ENCODE peak calls at places on chromosome 6, in four cellular contexts. K, B, S and R are unnamed samples.

GRCh38 chr6:27290065-27290849 is 21.8 kb downstream of the POM121L2 start:
- DNase-seq in S (no peak), K (no peak), B (no peak), R (peak; percentile 80)

GRCh38 chr6:107716688-107717089 is 107.4 kb downstream of the SCML4 start:
- DNase-seq in K (no peak), S (peak; percentile 46), B (peak; percentile 62), R (peak; percentile 28)

GRCh38 chr6:170125447-170126300 is 165.2 kb downstream of the DLL1 start:
- DNase-seq in S (no peak), B (no peak), K (no peak), R (no peak)

GRCh38 chr6:127481628-127482027 is 22.4 kb upstream of the KIAA0408 start:
- DNase-seq in B (no peak), S (no peak), K (no peak), R (peak; percentile 70)

GRCh38 chr6:121482004-121482693 is 46.7 kb downstream of the GJA1 start:
- DNase-seq in K (no peak), S (no peak), B (no peak), R (no peak)

GRCh38 chr6:53718597-53719460 is 53.3 kb upstream of the KLHL31 start:
- DNase-seq in S (no peak), K (no peak), B (peak; percentile 75), R (peak; percentile 27)

GRCh38 chr6:154410619-154411044 is 54.0 kb upstream of the IPCEF1 start:
- DNase-seq in S (no peak), K (no peak), B (peak; percentile 85), R (peak; percentile 86)

GRCh38 chr6:153131037-153131981 is at the start of gene RGS17:
- DNase-seq in K (peak; percentile 46), S (no peak), B (peak; percentile 87), R (peak; percentile 64)

GRCh38 chr6:169451065-169451840 is 197.6 kb upstream of the THBS2 start:
- DNase-seq in K (no peak), B (peak; percentile 42), S (no peak), R (no peak)

GRCh38 chr6:42820509-42821340 is 38.9 kb downstream of the BICRAL start:
- DNase-seq in B (peak; percentile 81), S (no peak), K (peak; percentile 16), R (no peak)

GRCh38 chr6:61555993-61556392 is 730.0 kb downstream of the KHDRBS2 start:
- DNase-seq in B (no peak), S (no peak), K (no peak), R (no peak)

GRCh38 chr6:85453052-85453451 is 3.2 kb downstream of the NT5E start:
- DNase-seq in K (no peak), S (no peak), B (no peak), R (no peak)

GRCh38 chr6:7219310-7219709 is 93.7 kb downstream of the SSR1 start:
- DNase-seq in K (no peak), B (no peak), S (no peak), R (peak; percentile 60)

GRCh38 chr6:119445666-119446622 is 96.4 kb upstream of the MAN1A1 start:
- DNase-seq in B (no peak), S (no peak), K (no peak), R (no peak)

GRCh38 chr6:157221049-157221816 is 102.1 kb downstream of the TMEM242 start:
- DNase-seq in B (no peak), K (peak; percentile 84), S (peak; percentile 66), R (peak; percentile 86)

GRCh38 chr6:163820745-163821456 is 406.4 kb downstream of the QKI start:
- DNase-seq in S (no peak), B (peak; percentile 61), K (peak; percentile 26), R (no peak)

GRCh38 chr6:55963301-55963700 is 87.9 kb upstream of the BMP5 start:
- DNase-seq in B (no peak), S (no peak), K (peak; percentile 16), R (peak; percentile 25)

GRCh38 chr6:1110935-1111334 is 201.0 kb upstream of the FOXQ1 start:
- DNase-seq in B (no peak), S (no peak), K (no peak), R (no peak)

GRCh38 chr6:132251711-132252110 is 149.6 kb downstream of the MOXD1 start:
- DNase-seq in B (no peak), K (no peak), S (no peak), R (no peak)

DNA sequence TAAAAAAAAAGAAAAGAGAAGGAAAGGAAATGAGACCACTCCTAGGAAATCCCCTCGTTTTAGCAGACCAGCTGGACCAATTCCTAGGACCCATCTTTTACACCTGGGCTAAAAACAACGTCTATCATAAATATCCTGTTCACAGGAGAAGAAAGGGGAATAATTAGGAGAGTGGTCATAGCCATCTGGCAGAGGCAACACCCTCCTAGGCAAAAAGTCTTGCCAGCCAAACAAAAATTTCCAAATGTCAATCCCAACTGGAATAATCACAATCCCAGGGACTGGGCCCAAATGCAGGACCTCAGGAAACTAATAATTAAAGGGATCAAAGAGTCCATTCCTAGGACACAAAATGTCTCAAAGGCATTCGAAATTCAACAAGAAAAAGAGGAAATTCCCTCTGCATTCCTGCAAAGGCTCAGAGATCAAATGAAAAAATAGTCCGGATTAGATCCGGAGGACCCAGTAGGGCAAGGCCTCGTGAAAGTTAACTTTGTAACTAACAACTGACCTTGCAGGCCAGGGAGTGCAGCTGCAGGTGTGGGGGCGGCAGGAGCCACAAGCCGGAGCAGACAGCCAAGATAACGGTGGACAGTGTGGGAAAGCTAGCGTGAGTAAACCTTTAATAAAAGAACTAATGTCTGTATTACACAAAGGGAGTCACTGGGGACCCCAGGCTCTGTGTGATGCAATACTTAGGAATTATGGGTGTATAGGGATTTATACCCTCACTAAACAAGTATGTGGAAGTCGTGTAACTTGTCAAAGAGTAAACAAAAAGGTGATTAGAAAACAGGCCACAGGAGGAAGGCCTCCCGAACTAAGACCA is 11.7 kb downstream of the LCA5 start:
- DNase-seq in B (no peak), S (no peak), K (no peak), R (no peak)
- H3K4me3 ChIP-seq in B (no peak overlapping the region), S (no peak overlapping the region), K (no peak overlapping the region), R (no peak overlapping the region)

GRCh38 chr6:149777624-149778023 is 28.1 kb downstream of the PCMT1 start:
- DNase-seq in S (no peak), K (no peak), B (no peak), R (no peak)

GRCh38 chr6:149782337-149782736 is 32.8 kb downstream of the PCMT1 start:
- DNase-seq in B (no peak), K (no peak), S (no peak), R (no peak)

GRCh38 chr6:149783551-149783950 is 34.0 kb downstream of the PCMT1 start:
- DNase-seq in B (no peak), S (no peak), K (no peak), R (no peak)

GRCh38 chr6:149781715-149782114 is 32.2 kb downstream of the PCMT1 start:
- DNase-seq in S (no peak), B (no peak), K (no peak), R (no peak)

GRCh38 chr6:149779644-149779963 is 30.1 kb downstream of the PCMT1 start:
- DNase-seq in B (no peak), K (peak; percentile 24), S (no peak), R (peak; percentile 12)
- H3K36me3 ChIP-seq in B (peaks cover 54% of the 10 kb centered on the region), K (peaks cover 49% of the 10 kb centered on the region), S (peaks cover 3% of the 10 kb centered on the region), R (peaks cover 48% of the 10 kb centered on the region)

GRCh38 chr6:99348823-99349619 is 453 bp downstream of the FAXC start:
- DNase-seq in S (no peak), B (peak; percentile 37), K (no peak), R (no peak)
- H3K4me3 ChIP-seq in S (no peak overlapping the region), B (peak overlapping the region; percentile 84), K (peak overlapping the region; percentile 68), R (peak overlapping the region; percentile 48)

GRCh38 chr6:150936021-150936555 is 70.6 kb downstream of the MTHFD1L start:
- DNase-seq in B (peak; percentile 51), S (no peak), K (no peak), R (no peak)
- H3K36me3 ChIP-seq in B (peaks cover 59% of the 10 kb centered on the region), S (no peaks in the 10 kb centered on the region), K (no peaks in the 10 kb centered on the region), R (peaks cover 76% of the 10 kb centered on the region)

GRCh38 chr6:89640804-89641203 is 2.3 kb upstream of the LYRM2 start:
- DNase-seq in S (no peak), K (no peak), B (no peak), R (no peak)

GRCh38 chr6:89638320-89639195 is at the start of gene LYRM2:
- DNase-seq in B (peak; percentile 94), K (peak; percentile 95), S (peak; percentile 83), R (peak; percentile 94)

GRCh38 chr6:89643411-89643810 is 4.9 kb upstream of the LYRM2 start:
- DNase-seq in K (no peak), B (no peak), S (no peak), R (no peak)

GRCh38 chr6:89637960-89638319 is 607 bp downstream of the LYRM2 start:
- DNase-seq in S (no peak), K (no peak), B (no peak), R (no peak)
- H3K4me3 ChIP-seq in S (peak overlapping the region; percentile 84), K (peak overlapping the region; percentile 80), B (peak overlapping the region; percentile 93), R (peak overlapping the region; percentile 94)

GRCh38 chr6:158609455-158610155 is 34.9 kb downstream of the DYNLT1 start:
- DNase-seq in K (no peak), S (no peak), B (no peak), R (no peak)

GRCh38 chr6:158607411-158608170 is 37.0 kb downstream of the DYNLT1 start:
- DNase-seq in S (no peak), K (no peak), B (no peak), R (no peak)

GRCh38 chr6:158605266-158605878 is 39.2 kb downstream of the DYNLT1 start:
- DNase-seq in K (no peak), S (peak; percentile 19), B (peak; percentile 77), R (peak; percentile 49)

GRCh38 chr6:158608221-158608620 is 36.3 kb downstream of the DYNLT1 start:
- DNase-seq in K (no peak), B (no peak), S (no peak), R (no peak)

GRCh38 chr6:158606935-158607334 is 37.6 kb downstream of the DYNLT1 start:
- DNase-seq in S (no peak), B (no peak), K (no peak), R (no peak)
- H3K36me3 ChIP-seq in S (peaks cover 29% of the 10 kb centered on the region), B (peaks cover 34% of the 10 kb centered on the region), K (peaks cover 25% of the 10 kb centered on the region), R (peaks cover 67% of the 10 kb centered on the region)